ENCODE peak calls at places on chromosome 7, in five cellular contexts. W is AG04450, I is adrenal gland, U is hepatocyte, S is mucosa of descending colon. N is an unnamed sample.

GRCh38 chr7:55490099-55490498 is 82.2 kb downstream of the VOPP1 start:
- DNase-seq in W (no peak), I (no peak), U (no peak), S (no peak), N (no peak)

GRCh38 chr7:100003711-100004661 is 11.4 kb upstream of the ZKSCAN1 start:
- DNase-seq in W (no peak), I (no peak), U (peak; percentile 79), S (peak; percentile 78), N (no peak)

GRCh38 chr7:26153823-26154783 is 2.1 kb downstream of the NFE2L3 start:
- DNase-seq in W (no peak), I (no peak), U (no peak), S (peak; percentile 81), N (no peak)

GRCh38 chr7:131027287-131027773 is 293.3 kb upstream of the KLF14 start:
- DNase-seq in W (no peak), I (no peak), U (peak; percentile 38), S (no peak), N (no peak)

GRCh38 chr7:42104231-42104630 is 132.8 kb downstream of the GLI3 start:
- DNase-seq in W (no peak), I (no peak), U (no peak), S (no peak), N (no peak)

GRCh38 chr7:121273467-121274167 is 55.2 kb upstream of the WNT16 start:
- DNase-seq in W (no peak), I (no peak), U (no peak), S (no peak), N (no peak)

GRCh38 chr7:30562498-30562897 is 32.2 kb upstream of the GARS1 start:
- DNase-seq in W (peak; percentile 26), I (no peak), U (peak; percentile 28), S (no peak), N (no peak)

GRCh38 chr7:143256932-143257331 is 6.3 kb upstream of the GSTK1 start:
- DNase-seq in W (no peak), I (no peak), U (no peak), S (no peak), N (no peak)

GRCh38 chr7:24442170-24442777 is 131.0 kb upstream of the PALS2 start:
- DNase-seq in W (no peak), I (no peak), U (no peak), S (no peak), N (no peak)

GRCh38 chr7:138460649-138461607 is 869 bp downstream of the TRIM24 start:
- DNase-seq in W (no peak), I (peak; percentile 69), U (peak; percentile 79), S (peak; percentile 77), N (no peak)

GRCh38 chr7:40922316-40922670 is 780.6 kb downstream of the INHBA start:
- DNase-seq in W (no peak), I (peak; percentile 39), U (no peak), S (no peak), N (no peak)

GRCh38 chr7:40843338-40844026 is 708.7 kb downstream of the SUGCT start:
- DNase-seq in W (no peak), I (no peak), U (no peak), S (no peak), N (no peak)

GRCh38 chr7:151181011-151181431 is 6.0 kb downstream of the ASB10 start:
- DNase-seq in W (no peak), I (no peak), U (no peak), S (no peak), N (no peak)

GRCh38 chr7:75056476-75056875 is 17.1 kb downstream of the RCC1L start:
- DNase-seq in W (peak; percentile 32), I (peak; percentile 74), U (no peak), S (no peak), N (no peak)

GRCh38 chr7:5177060-5177459 is 13.0 kb upstream of the WIPI2 start:
- DNase-seq in W (peak; percentile 48), I (peak; percentile 92), U (no peak), S (peak; percentile 51), N (no peak)

GRCh38 chr7:148527717-148528168 is 62.8 kb upstream of the C7orf33 start:
- DNase-seq in W (no peak), I (peak; percentile 90), U (peak; percentile 80), S (peak; percentile 73), N (peak; percentile 61)

GRCh38 chr7:13850185-13850752 is 139.2 kb downstream of the ETV1 start:
- DNase-seq in W (peak; percentile 93), I (peak; percentile 8), U (peak; percentile 60), S (no peak), N (no peak)

GRCh38 chr7:125547505-125547904 is 617.9 kb upstream of the POT1 start:
- DNase-seq in W (no peak), I (no peak), U (no peak), S (no peak), N (no peak)

GRCh38 chr7:3955751-3956696 is 655.0 kb downstream of the SDK1 start:
- DNase-seq in W (no peak), I (no peak), U (peak; percentile 37), S (no peak), N (no peak)

GRCh38 chr7:17506601-17507000 is 208.1 kb downstream of the AHR start:
- DNase-seq in W (no peak), I (no peak), U (no peak), S (no peak), N (no peak)

GRCh38 chr7:48938539-48938938 is 14.2 kb downstream of the CDC14C start:
- DNase-seq in W (no peak), I (peak; percentile 79), U (no peak), S (no peak), N (no peak)

DNA sequence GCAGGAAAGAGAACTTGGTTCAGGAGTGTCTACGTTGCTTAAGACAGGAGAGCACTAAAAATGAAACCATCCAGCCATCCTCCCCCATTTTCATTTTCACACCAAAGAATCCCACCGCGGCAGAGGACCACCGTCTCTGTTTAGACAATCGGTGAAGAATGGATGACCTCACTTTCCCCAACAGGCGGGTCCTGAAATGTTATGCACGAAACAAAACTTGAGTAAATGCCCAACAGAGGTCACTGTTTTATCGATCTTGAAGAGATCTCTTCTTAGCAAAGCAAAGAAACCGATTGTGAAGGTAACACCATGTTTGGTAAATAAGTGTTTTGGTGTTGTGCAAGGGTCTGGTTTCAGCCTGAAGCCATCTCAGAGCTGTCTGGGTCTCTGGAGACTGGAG is 1.4 kb upstream of the IL6 start:
- DNase-seq in W (no peak), I (no peak), U (no peak), S (no peak), N (no peak)
- TF ChIP-seq CTCF in W (peak; percentile 39), I (no peak), U (peak; percentile 24), S (no peak), N (no peak)

DNA sequence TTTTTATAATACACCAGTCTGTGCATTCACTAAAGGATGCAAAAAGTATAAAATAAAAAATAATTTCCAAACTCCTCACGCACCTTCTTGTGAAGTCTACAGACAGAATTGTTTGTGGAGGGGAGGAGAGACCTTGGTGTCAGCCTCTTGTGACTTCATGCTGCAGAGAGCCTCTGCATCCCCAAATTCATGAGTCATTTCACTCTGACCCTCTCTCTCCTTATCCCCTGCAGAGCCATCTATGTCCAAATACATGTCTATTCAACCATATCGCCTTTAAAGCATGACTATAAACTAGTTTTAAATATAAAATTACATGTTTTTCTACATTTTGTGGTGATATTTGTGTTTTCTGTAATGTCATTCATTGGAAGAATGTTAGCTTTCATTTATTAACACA is 6.0 kb downstream of the CREB5 start:
- DNase-seq in W (no peak), I (no peak), U (no peak), S (no peak), N (no peak)
- TF ChIP-seq CTCF in W (no peak), I (no peak), U (no peak), S (no peak), N (no peak)

GRCh38 chr7:135620980-135621850 is 41.1 kb upstream of the STMP1 start:
- DNase-seq in W (peak; percentile 75), I (peak; percentile 69), U (peak; percentile 87), S (no peak), N (no peak)
- TF ChIP-seq CTCF in W (peak; percentile 89), I (peak; percentile 90), U (peak; percentile 91), S (peak; percentile 82), N (no peak)

DNA sequence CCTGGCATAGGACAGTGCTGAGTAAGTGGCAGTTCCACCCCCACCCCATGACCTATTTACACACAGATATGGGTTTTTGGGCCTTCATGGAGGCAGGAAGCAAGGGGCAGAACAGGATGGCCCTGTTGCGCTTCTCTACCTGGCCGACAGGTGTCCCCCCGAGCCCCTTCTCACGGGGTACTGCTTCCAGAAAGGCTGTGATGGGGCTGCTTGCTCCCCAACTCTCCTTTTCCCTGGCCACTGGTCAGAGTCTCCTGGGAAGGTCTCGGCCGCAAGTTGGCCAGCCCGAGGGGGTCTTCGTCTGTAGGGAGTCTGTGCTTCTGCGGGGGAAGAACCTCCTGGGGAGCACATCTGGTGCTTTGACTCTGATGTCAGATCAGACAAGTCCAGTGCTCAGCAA is 139.8 kb upstream of the TNS3 start:
- DNase-seq in W (no peak), I (no peak), U (no peak), S (no peak), N (no peak)
- TF ChIP-seq CTCF in W (no peak), I (no peak), U (no peak), S (no peak), N (no peak)

DNA sequence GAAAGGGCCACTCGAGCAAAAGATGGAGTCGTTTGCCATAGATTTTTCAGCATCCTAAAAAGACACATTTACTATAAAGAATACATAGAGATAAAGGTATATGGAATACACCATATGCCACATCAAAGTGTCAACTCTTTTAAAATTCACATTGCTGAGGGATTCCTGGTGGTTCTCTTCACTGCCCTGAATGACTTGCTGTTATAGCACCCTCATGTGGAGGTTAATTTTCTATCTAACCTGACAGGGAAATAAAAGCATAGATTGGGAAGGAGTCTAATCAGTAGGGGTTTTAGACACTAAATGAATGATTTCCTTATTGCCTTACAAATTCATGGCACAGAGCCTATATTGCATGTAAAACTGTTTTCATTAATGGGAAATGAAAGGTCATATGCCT is 25.9 kb downstream of the DNAH11 start:
- DNase-seq in W (no peak), I (no peak), U (peak; percentile 12), S (no peak), N (no peak)
- TF ChIP-seq CTCF in W (no peak), I (peak; percentile 48), U (peak; percentile 38), S (no peak), N (no peak)

N was measured in omental fat pad.